ENCODE peak calls at places on chromosomes 13 and 19, in five cellular contexts. V is foreskin fibroblast, O is fibroblast of lung, U is epithelial cell of esophagus, J is mammary epithelial cell. F is an unnamed sample.

GRCh38 chr19:1171755-1172352 is 2.2 kb downstream of the SBNO2 start:
- DNase-seq in O (no peak), U (peak; percentile 50), V (peak; percentile 50), J (peak; percentile 50), F (peak; percentile 33)

GRCh38 chr13:98567140-98567539 is 9.8 kb downstream of the STK24 start:
- DNase-seq in U (no peak), V (no peak), J (no peak), O (no peak), F (no peak)

GRCh38 chr19:17725422-17726078 is 6.3 kb downstream of the MAP1S start:
- DNase-seq in V (no peak), O (no peak), J (no peak), U (no peak), F (no peak)

GRCh38 chr19:45848922-45849321 is 14.0 kb downstream of the SYMPK start:
- DNase-seq in V (peak; percentile 27), J (no peak), O (no peak), U (no peak), F (peak; percentile 4)

GRCh38 chr19:10262771-10263170 is 8.1 kb upstream of the ICAM1 start:
- DNase-seq in V (peak; percentile 33), O (peak; percentile 56), J (no peak), U (no peak), F (peak; percentile 18)

GRCh38 chr19:10431943-10432735 is 11.8 kb downstream of the PDE4A start:
- DNase-seq in J (no peak), O (peak; percentile 41), V (peak; percentile 80), U (no peak), F (peak; percentile 27)

GRCh38 chr19:57348136-57348535 is 2.9 kb upstream of the ZNF304 start:
- DNase-seq in J (peak; percentile 14), U (peak; percentile 25), O (peak; percentile 47), V (peak; percentile 47), F (peak; percentile 75)

GRCh38 chr13:101579291-101579802 is 126.9 kb downstream of the ITGBL1 start:
- DNase-seq in O (peak; percentile 60), V (peak; percentile 74), U (peak; percentile 21), J (peak; percentile 44), F (peak; percentile 65)

GRCh38 chr19:4140237-4140711 is 13.2 kb upstream of the CREB3L3 start:
- DNase-seq in O (peak; percentile 59), U (peak; percentile 79), V (peak; percentile 82), J (peak; percentile 38), F (peak; percentile 79)

GRCh38 chr19:12194827-12195500 is 32.1 kb downstream of the ZNF136 start:
- DNase-seq in J (peak; percentile 35), V (peak; percentile 73), U (peak; percentile 80), O (peak; percentile 66), F (peak; percentile 55)

GRCh38 chr13:76223565-76223964 is 587.4 kb downstream of the LMO7 start:
- DNase-seq in O (no peak), J (no peak), U (no peak), V (no peak), F (peak; percentile 11)

GRCh38 chr19:2282062-2282861 is at the start of gene PEAK3:
- DNase-seq in V (peak; percentile 66), O (peak; percentile 57), J (no peak), U (no peak), F (no peak)

GRCh38 chr19:3178377-3178972 is at the start of gene S1PR4:
- DNase-seq in V (no peak), O (no peak), U (no peak), J (no peak), F (no peak)

GRCh38 chr19:13430790-13431582 is 75.3 kb downstream of the CACNA1A start:
- DNase-seq in V (peak; percentile 78), J (peak; percentile 25), O (peak; percentile 36), U (peak; percentile 59), F (peak; percentile 51)

GRCh38 chr19:12208221-12208620 is 45.3 kb downstream of the ZNF136 start:
- DNase-seq in U (no peak), V (no peak), J (no peak), O (no peak), F (no peak)

GRCh38 chr19:30309983-30310805 is 62.0 kb upstream of the ZNF536 start:
- DNase-seq in J (no peak), U (no peak), V (no peak), O (peak; percentile 1), F (no peak)

GRCh38 chr19:16542894-16543498 is 759 bp upstream of the CHERP start:
- DNase-seq in J (no peak), V (no peak), U (no peak), O (no peak), F (peak; percentile 6)

GRCh38 chr19:34120846-34121639 is 51.3 kb upstream of the LSM14A start:
- DNase-seq in J (peak; percentile 26), V (peak; percentile 76), U (peak; percentile 51), O (peak; percentile 34), F (peak; percentile 60)

GRCh38 chr19:7916137-7916907 is 1.7 kb downstream of the TGFBR3L start:
- DNase-seq in V (peak; percentile 74), O (no peak), J (no peak), U (peak; percentile 56), F (no peak)

GRCh38 chr19:29193116-29193515 is 19.8 kb downstream of the UQCRFS1 start:
- DNase-seq in U (no peak), O (no peak), J (no peak), V (no peak), F (no peak)

GRCh38 chr13:79645569-79645968 is 164.6 kb downstream of the NDFIP2 start:
- DNase-seq in J (no peak), V (no peak), U (no peak), O (no peak), F (no peak)

GRCh38 chr19:18650048-18650435 is 13.2 kb downstream of the KLHL26 start:
- DNase-seq in V (peak; percentile 58), O (no peak), J (no peak), U (no peak), F (peak; percentile 71)

GRCh38 chr13:34401741-34402140 is 540.3 kb upstream of the NBEA start:
- DNase-seq in U (no peak), V (no peak), O (peak; percentile 33), J (no peak), F (no peak)

DNA sequence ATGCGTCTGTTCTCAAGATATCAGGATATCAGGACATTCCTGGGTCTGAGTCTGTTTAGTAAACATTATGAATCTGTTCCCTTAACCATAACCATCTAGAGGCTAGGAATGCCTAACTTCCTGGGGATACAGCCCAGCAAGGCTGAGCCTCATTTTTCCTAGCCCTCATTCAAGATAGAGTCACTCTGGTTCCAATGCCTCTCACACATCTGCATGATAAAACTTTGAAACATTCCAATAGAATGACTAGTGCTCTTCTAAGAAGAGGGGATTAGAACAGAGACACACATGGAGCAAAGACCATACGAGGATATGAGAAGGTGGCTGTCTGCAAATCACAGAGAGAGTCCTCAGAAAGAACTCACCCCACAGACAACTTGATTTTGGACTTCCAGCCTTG is 20.6 kb upstream of the CABP5 start:
- DNase-seq in V (peak; percentile 48), J (no peak), O (peak; percentile 10), U (no peak), F (no peak)
- H3K4me3 ChIP-seq in V (no peak overlapping the region), J (no peak overlapping the region), O (no peak overlapping the region), U (no peak overlapping the region), F (no peak overlapping the region)

DNA sequence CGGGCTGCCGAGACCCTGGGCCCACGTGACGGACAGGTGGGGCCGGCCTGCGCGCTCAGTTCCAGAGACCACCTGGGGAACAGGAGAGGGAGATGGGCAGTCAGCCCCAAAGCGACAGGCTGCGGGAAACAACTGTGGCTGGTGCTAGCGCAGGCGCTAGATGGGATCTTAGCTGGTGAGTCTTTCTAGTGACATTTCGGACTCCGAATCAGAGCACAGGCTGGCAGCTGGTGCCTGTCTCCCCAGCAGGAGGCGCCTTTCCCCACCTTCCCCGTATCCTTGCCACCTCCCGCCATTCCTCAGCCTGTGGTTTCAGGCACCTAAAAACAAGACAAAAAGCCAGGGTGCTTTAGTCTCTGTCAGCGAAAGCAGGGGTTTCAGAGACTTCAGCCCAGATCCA is 19.4 kb upstream of the RANBP3 start:
- DNase-seq in J (no peak), U (no peak), V (no peak), O (no peak), F (no peak)
- TF ChIP-seq CTCF in J (no peak), U (no peak), V (no peak), O (no peak), F (no peak)

GRCh38 chr13:26262156-26262555 is 8.2 kb downstream of the CDK8 start:
- DNase-seq in U (no peak), V (no peak), J (no peak), O (no peak), F (no peak)
- H3K4me3 ChIP-seq in U (no peak overlapping the region), V (no peak overlapping the region), J (no peak overlapping the region), O (no peak overlapping the region), F (no peak overlapping the region)

DNA sequence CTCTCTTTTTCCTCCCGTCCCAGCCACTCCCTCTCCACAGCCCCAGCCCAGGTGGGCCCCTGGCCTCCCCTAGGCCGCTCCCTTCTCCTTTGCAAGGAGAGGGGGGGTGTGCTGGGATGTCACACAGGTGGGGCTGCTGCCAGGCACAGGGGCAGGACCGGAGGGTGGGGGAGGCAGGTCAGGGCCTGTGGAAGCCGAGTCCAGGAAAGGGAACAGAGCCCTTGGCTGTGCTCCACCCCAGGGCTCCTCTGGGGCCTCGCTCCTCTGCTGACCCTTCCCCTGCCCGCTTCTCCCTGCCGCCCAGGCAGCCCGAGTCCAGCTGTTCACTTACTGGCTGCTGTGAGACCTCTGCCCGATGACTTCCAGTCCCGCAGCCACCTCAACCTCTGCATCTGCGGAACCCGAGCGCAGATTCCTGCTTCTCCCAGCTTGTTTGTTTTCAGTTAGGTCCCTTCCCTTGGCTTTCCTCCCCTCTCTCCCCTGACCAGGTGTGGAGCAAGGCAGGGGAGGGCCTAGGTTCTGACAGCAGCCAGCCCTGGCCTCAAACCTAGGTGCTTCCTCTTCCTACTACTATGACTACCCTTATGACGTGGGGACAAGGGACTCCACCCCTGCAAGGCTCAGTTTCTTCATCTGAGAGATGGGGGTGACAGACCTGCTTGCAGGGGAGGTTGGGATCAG is 850 bp upstream of the KLK11 start:
- DNase-seq in U (no peak), O (no peak), V (no peak), J (no peak), F (no peak)
- TF ChIP-seq CTCF in U (no peak), O (no peak), V (no peak), J (no peak), F (no peak)

DNA sequence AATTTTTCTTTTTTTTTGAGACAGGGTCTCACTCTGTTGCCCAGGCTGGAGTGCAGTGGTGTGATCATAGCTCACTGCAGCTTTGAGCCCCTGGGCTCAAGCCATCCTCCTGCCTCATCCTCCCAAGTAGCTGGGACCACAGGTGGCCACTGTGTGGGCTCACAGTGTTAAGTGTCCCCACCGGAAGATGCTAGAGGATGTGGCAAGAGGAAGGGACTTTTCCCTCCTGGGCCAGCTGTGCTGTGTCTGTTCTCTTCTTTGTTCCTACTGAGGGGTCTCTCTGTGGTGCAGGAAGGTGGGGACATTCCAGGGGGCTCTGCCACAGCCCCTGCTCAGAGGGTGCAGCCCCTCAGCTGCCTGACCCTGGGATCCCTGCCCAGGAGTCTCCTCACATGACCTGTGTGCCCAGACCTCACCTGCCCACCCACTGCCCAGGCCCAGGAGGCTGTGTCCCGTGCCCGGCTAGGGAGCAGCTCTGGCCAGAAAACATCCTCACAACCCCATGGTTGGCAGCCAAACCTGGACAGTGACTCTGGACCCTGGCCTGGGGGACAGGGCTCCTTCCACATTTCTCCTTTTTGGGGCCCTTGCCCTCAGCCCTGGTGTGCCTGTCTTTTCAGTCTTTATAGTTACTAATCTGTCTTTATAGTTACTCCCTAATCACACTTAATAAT is 14.4 kb upstream of the ANKRD10 start:
- DNase-seq in J (no peak), U (no peak), O (no peak), V (no peak), F (no peak)
- H3K4me3 ChIP-seq in J (no peak overlapping the region), U (no peak overlapping the region), O (no peak overlapping the region), V (no peak overlapping the region), F (no peak overlapping the region)